ENCODE peak calls at places on chromosomes 12 and 14, in nine cellular contexts. E is pancreas, U is testis, B is transverse colon, P is neural progenitor cell, L is left ventricle myocardium inferior, G is ascending aorta, A is HCT116, J is mucosa of descending colon. R is an unnamed sample.
A peak's percentile ranks its signal among the peaks of the same experiment; 100 is the strongest.

GRCh38 chr12:127063339-127064090 is 1203.5 kb upstream of the TMEM132C start:
- DNase-seq in L (no peak), P (no peak), U (no peak), G (no peak), B (no peak), E (no peak), A (no peak), J (no peak), R (no peak)

GRCh38 chr12:75969768-75970167 is 61.8 kb downstream of the PHLDA1 start:
- DNase-seq in J (no peak), E (no peak), A (no peak), G (no peak), U (no peak), P (peak; percentile 41), L (no peak), B (no peak), R (no peak)

GRCh38 chr12:107748472-107748871 is 12.5 kb downstream of the PRDM4 start:
- DNase-seq in J (no peak), B (no peak), E (no peak), P (no peak), L (no peak), G (no peak), A (no peak), U (no peak), R (peak; percentile 40)

GRCh38 chr14:69154779-69155178 is 1.9 kb upstream of the DCAF5 start:
- DNase-seq in A (no peak), G (no peak), J (no peak), E (peak; percentile 44), P (peak; percentile 38), B (no peak), L (no peak), U (peak; percentile 48), R (no peak)

GRCh38 chr14:106874365-106874764 is 1348.0 kb downstream of the TMEM121 start:
- DNase-seq in A (no peak), J (no peak), P (no peak), L (no peak), G (no peak), E (no peak), U (no peak), B (no peak), R (no peak)

GRCh38 chr14:22973217-22974032 is 8.9 kb downstream of the AJUBA start:
- DNase-seq in U (peak; percentile 64), P (peak; percentile 69), G (no peak), L (no peak), E (peak; percentile 61), J (no peak), A (no peak), B (peak; percentile 55), R (peak; percentile 51)

GRCh38 chr12:79634957-79635471 is 55.8 kb downstream of the PAWR start:
- DNase-seq in G (no peak), J (no peak), A (no peak), B (no peak), E (no peak), P (peak; percentile 67), L (no peak), U (no peak), R (peak; percentile 88)

GRCh38 chr12:81297606-81298005 is 219.7 kb downstream of the ACSS3 start:
- DNase-seq in B (no peak), J (no peak), E (no peak), G (no peak), L (no peak), A (no peak), U (no peak), P (no peak), R (no peak)

GRCh38 chr14:23631702-23632460 is 4.3 kb upstream of the DHRS2 start:
- DNase-seq in J (no peak), P (peak; percentile 84), G (no peak), A (peak; percentile 65), L (peak; percentile 60), E (peak; percentile 85), U (peak; percentile 75), B (peak; percentile 82), R (peak; percentile 66)

GRCh38 chr12:125140239-125140917 is 75.1 kb downstream of the AACS start:
- DNase-seq in J (no peak), U (no peak), A (no peak), E (no peak), G (no peak), P (peak; percentile 48), L (no peak), B (no peak), R (peak; percentile 72)

GRCh38 chr14:71952381-71953363 is 20.4 kb downstream of the RGS6 start:
- DNase-seq in U (no peak), B (no peak), E (no peak), G (no peak), L (no peak), A (no peak), P (no peak), J (no peak), R (no peak)

GRCh38 chr14:37045340-37046061 is 126.9 kb downstream of the SLC25A21 start:
- DNase-seq in B (no peak), U (no peak), P (no peak), E (no peak), L (no peak), G (no peak), J (no peak), A (no peak), R (no peak)

GRCh38 chr14:54025661-54026060 is 69.0 kb upstream of the BMP4 start:
- DNase-seq in L (no peak), A (peak; percentile 43), G (no peak), P (no peak), E (no peak), U (peak; percentile 24), J (no peak), B (no peak), R (no peak)

GRCh38 chr14:94177806-94178205 is 3.7 kb downstream of the PPP4R4 start:
- DNase-seq in P (peak; percentile 51), L (no peak), E (no peak), J (no peak), G (no peak), B (no peak), A (no peak), U (no peak), R (peak; percentile 58)

GRCh38 chr12:80195143-80195726 is 95.9 kb downstream of the OTOGL start:
- DNase-seq in L (no peak), E (no peak), A (peak; percentile 36), B (no peak), J (no peak), G (no peak), U (peak; percentile 50), P (peak; percentile 71), R (no peak)

DNA sequence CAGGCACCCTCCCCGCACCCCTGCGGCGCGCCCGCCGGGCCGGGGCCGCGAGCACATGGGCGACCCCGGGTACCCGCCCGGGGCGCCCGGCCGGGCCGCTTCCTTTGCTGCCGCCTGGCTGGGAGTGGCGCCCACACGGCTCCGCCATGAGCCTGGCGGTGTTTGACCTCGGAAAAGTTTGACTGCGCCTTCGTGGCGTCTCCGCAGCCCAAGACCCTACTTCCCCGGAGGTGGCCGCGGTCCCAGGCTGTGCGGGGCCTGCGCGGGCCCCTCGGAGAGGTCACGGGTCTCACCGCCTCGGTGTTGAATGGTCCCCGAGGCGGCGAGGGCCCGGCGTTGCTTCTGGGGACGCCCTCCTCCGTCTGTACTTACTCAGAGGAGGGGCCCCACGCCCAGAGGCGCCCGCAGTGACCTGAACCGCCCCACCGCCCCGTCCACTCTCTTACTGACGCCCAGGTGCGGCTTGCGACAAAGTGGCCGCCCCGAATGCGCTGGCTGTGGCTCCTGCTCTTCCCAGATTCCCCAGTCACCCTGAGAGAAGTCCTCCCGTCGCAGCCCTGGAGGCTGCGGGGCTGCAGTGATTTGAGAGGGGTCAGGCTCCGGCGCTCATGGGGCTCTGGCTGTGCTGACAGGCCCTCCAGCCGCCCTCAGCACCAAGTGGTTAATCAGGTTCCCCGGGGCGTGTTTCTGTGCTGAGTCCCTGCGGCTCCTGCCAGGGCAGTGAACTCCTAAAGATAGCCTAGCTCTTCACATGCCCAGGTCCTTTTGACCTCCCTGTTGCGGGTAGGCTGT is 5.8 kb downstream of the KMT5A start:
- DNase-seq in L (peak; percentile 66), B (peak; percentile 79), U (peak; percentile 57), G (no peak), A (no peak), J (peak; percentile 86), P (peak; percentile 66), E (peak; percentile 56), R (no peak)
- H3K4me1 ChIP-seq in L (peaks cover 55% of the 10 kb centered on the region), B (peaks cover 33% of the 10 kb centered on the region), U (peaks cover 28% of the 10 kb centered on the region), G (peaks cover 40% of the 10 kb centered on the region), A (peaks cover 16% of the 10 kb centered on the region), J (peaks cover 25% of the 10 kb centered on the region), P (peaks cover 15% of the 10 kb centered on the region), E (peaks cover 8% of the 10 kb centered on the region), R (peaks cover 7% of the 10 kb centered on the region)

GRCh38 chr14:80494769-80495168 is 283.5 kb upstream of the DIO2 start:
- DNase-seq in G (no peak), E (no peak), A (no peak), P (no peak), U (no peak), L (no peak), J (no peak), B (no peak), R (no peak)
- TF ChIP-seq CTCF in G (no peak), E (no peak), A (no peak), P (no peak), U (no peak), L (no peak), J (no peak), B (no peak), R (no peak)

GRCh38 chr12:57149309-57149900 is 2.0 kb upstream of the LRP1-AS start:
- DNase-seq in P (no peak), L (peak; percentile 82), A (no peak), B (peak; percentile 77), J (peak; percentile 81), U (peak; percentile 89), E (no peak), G (no peak), R (no peak)

GRCh38 chr12:57146092-57146491 is 1.3 kb downstream of the LRP1-AS start:
- DNase-seq in E (no peak), J (no peak), B (no peak), A (no peak), P (no peak), L (no peak), G (no peak), U (no peak), R (no peak)

GRCh38 chr12:57148469-57149308 is 1.3 kb upstream of the LRP1-AS start:
- DNase-seq in J (peak; percentile 82), L (peak; percentile 82), B (peak; percentile 79), P (no peak), G (no peak), U (peak; percentile 70), A (no peak), E (no peak), R (no peak)

GRCh38 chr12:57146925-57147640 is at the start of gene LRP1-AS:
- DNase-seq in L (no peak), B (peak; percentile 75), G (no peak), A (no peak), U (no peak), P (no peak), J (no peak), E (no peak), R (no peak)

DNA sequence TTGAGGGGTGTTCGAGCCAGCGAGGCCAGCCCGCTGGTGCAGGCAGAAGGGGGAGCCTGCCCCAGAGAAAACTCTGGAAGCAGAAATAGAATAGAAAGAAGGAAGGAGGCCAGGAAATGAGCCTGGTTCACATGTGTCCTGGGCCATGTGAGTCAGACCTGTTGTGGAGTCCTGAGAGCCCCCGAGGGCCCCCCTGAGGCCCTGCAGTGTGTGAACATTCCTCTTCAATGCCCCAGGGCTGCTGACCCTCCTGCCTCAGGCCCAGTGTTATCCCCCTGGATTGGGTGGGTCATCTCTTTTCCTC is 174 bp upstream of the LRP1-AS start:
- DNase-seq in P (no peak), E (no peak), B (no peak), J (peak; percentile 54), L (no peak), A (no peak), U (no peak), G (no peak), R (no peak)
- H3K4me1 ChIP-seq in P (no peaks in the 10 kb centered on the region), E (no peaks in the 10 kb centered on the region), B (peaks cover 66% of the 10 kb centered on the region), J (peaks cover 49% of the 10 kb centered on the region), L (peaks cover 96% of the 10 kb centered on the region), A (no peaks in the 10 kb centered on the region), U (peaks cover 85% of the 10 kb centered on the region), G (peaks cover 75% of the 10 kb centered on the region), R (peaks cover 9% of the 10 kb centered on the region)

GRCh38 chr12:130064999-130065398 is 97.3 kb upstream of the FZD10 start:
- DNase-seq in U (no peak), P (peak; percentile 47), E (no peak), L (no peak), G (no peak), B (no peak), J (no peak), A (no peak), R (no peak)
- TF ChIP-seq CTCF in U (no peak), P (peak; percentile 55), E (no peak), L (no peak), G (no peak), B (no peak), J (no peak), A (no peak), R (peak; percentile 30)

R was measured in foreskin keratinocyte.